ENCODE peak calls at places on chromosomes 5 and 9, in eight cellular contexts. E, R, Q, C, P, B, S and W are unnamed samples. For H3K9me3 and H3K4me1, the result is how much of the 10 kb centered on the place peaks cover.

GRCh38 chr9:25678846-25679360 is 659 bp upstream of the TUSC1 start:
- DNase-seq in E (no peak), R (no peak), Q (no peak), C (no peak), P (no peak), B (no peak), S (no peak), W (no peak)

GRCh38 chr5:143527808-143528207 is 124.3 kb upstream of the NR3C1 start:
- DNase-seq in E (no peak), R (peak), Q (no peak), C (no peak), P (no peak), B (no peak), S (no peak), W (no peak)

GRCh38 chr9:130672466-130672865 is 8.1 kb downstream of the PRDM12 start:
- DNase-seq in E (no peak), R (no peak), Q (no peak), C (no peak), P (no peak), B (no peak), S (no peak), W (no peak)

GRCh38 chr5:77960305-77960704 is 184.2 kb upstream of the TBCA start:
- DNase-seq in E (no peak), R (no peak), Q (no peak), C (no peak), P (no peak), B (no peak), S (no peak), W (no peak)

GRCh38 chr5:66960373-66961137 is 236.0 kb downstream of the CD180 start:
- DNase-seq in E (no peak), R (peak), Q (no peak), C (no peak), P (no peak), B (no peak), S (no peak), W (no peak)

GRCh38 chr9:114286146-114286679 is 36.7 kb upstream of the ORM1 start:
- DNase-seq in E (no peak), R (no peak), Q (peak), C (no peak), P (no peak), B (no peak), S (no peak), W (peak)

GRCh38 chr5:145946112-145946861 is 9.9 kb downstream of the SH3RF2 start:
- DNase-seq in E (no peak), R (peak), Q (peak), C (no peak), P (no peak), B (no peak), S (peak), W (no peak)

GRCh38 chr9:132412089-132412488 is 2.1 kb downstream of the CFAP77 start:
- DNase-seq in E (peak), R (no peak), Q (no peak), C (no peak), P (no peak), B (no peak), S (peak), W (no peak)

GRCh38 chr5:118295045-118295444 is 693.3 kb downstream of the DTWD2 start:
- DNase-seq in E (no peak), R (no peak), Q (no peak), C (no peak), P (no peak), B (no peak), S (no peak), W (no peak)

GRCh38 chr9:97411789-97412627 is at the start of gene TDRD7:
- DNase-seq in E (peak), R (peak), Q (peak), C (peak), P (peak), B (peak), S (peak), W (peak)

DNA sequence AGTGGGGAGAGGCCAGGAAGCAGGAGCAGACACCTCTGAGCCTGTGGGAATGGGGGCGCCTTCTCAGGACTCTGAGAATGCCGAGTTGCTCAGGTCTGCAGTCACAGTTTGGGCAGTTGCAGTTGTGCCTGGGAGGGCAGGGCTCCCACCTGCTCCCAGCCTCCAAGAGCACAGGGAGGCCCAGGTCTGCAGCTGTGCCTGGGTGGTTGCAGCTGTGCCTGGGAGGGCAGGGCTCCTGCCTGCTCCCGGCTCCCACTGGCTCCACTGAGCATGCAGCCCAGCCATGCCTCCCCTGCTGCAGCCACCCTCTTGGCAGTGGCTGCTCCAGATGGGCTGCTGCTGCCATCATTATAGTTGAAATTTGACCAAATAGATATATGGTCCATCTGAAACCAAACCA is 1062.8 kb upstream of the ACO1 start:
- DNase-seq in E (no peak), R (no peak), Q (no peak), C (no peak), P (no peak), B (no peak), S (no peak), W (no peak)
- H3K9me3 ChIP-seq in E (under half), R (under half), Q (under half), C (under half), P (under half), B (under half), S (under half), W (under half)

GRCh38 chr5:10703676-10704075 is 57.4 kb downstream of the DAP start:
- DNase-seq in E (no peak), R (no peak), Q (no peak), C (no peak), P (peak), B (no peak), S (no peak), W (no peak)
- H3K4me1 ChIP-seq in E (under half), R (half or more), Q (under half), C (half or more), P (under half), B (under half), S (under half), W (under half)

GRCh38 chr9:36092014-36092413 is 44.5 kb upstream of the GLIPR2 start:
- DNase-seq in E (no peak), R (no peak), Q (no peak), C (no peak), P (no peak), B (no peak), S (no peak), W (no peak)

GRCh38 chr9:36088020-36088419 is 48.5 kb upstream of the GLIPR2 start:
- DNase-seq in E (no peak), R (no peak), Q (no peak), C (no peak), P (no peak), B (no peak), S (no peak), W (no peak)

GRCh38 chr9:36082928-36083327 is 46.2 kb downstream of the RECK start:
- DNase-seq in E (no peak), R (no peak), Q (no peak), C (no peak), P (no peak), B (no peak), S (no peak), W (no peak)

GRCh38 chr9:36091028-36091953 is 45.2 kb upstream of the GLIPR2 start:
- DNase-seq in E (no peak), R (peak), Q (no peak), C (no peak), P (peak), B (no peak), S (no peak), W (no peak)

GRCh38 chr9:36086442-36086841 is 49.7 kb downstream of the RECK start:
- DNase-seq in E (no peak), R (no peak), Q (no peak), C (no peak), P (no peak), B (no peak), S (no peak), W (no peak)
- H3K4me3 ChIP-seq in E (no peak), R (no peak), Q (no peak), C (no peak), P (no peak), B (no peak), S (no peak), W (no peak)

GRCh38 chr5:154329062-154329461 is 116.7 kb upstream of the SAP30L start:
- DNase-seq in E (no peak), R (no peak), Q (no peak), C (no peak), P (no peak), B (no peak), S (no peak), W (no peak)
- H3K9me3 ChIP-seq in E (under half), R (under half), Q (under half), C (under half), P (under half), B (under half), S (under half), W (under half)

GRCh38 chr5:19903611-19904010 is 84.4 kb downstream of the CDH18 start:
- DNase-seq in E (no peak), R (no peak), Q (no peak), C (no peak), P (no peak), B (no peak), S (no peak), W (no peak)

GRCh38 chr5:19902316-19902934 is 85.6 kb downstream of the CDH18 start:
- DNase-seq in E (no peak), R (no peak), Q (no peak), C (no peak), P (no peak), B (no peak), S (no peak), W (peak)

DNA sequence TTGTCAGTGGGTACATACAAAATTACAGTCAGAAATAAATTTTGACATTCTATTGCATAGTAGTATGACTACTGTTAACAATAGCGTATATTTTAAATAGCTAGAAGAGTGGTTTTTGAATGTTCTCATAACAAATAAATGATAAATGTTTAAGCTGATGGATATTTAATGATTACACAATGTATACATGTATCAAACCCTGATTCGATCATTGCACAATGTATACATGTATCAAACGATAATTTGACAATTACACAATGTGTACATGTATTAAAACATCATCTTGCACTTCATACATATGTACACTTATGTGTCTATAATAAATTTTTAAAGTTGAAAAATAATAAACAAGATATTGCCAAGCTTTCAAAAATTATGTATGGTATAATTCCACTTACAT is 87.7 kb downstream of the CDH18 start:
- DNase-seq in E (no peak), R (no peak), Q (no peak), C (no peak), P (no peak), B (no peak), S (no peak), W (no peak)
- H3K4me1 ChIP-seq in E (under half), R (under half), Q (under half), C (under half), P (under half), B (under half), S (under half), W (under half)